ENCODE peak calls at places on chromosomes 6 and 20, in four cellular contexts. P is COR-L47, N is HT-29, C is RWPE1. U is an unnamed sample.

GRCh38 chr20:48065833-48066232 is 280.6 kb upstream of the SULF2 start:
- DNase-seq in P (no peak), N (no peak), C (no peak), U (no peak)

GRCh38 chr20:44910690-44911262 is 916 bp downstream of the PABPC1L start:
- DNase-seq in P (no peak), N (peak; percentile 65), C (peak; percentile 52), U (peak; percentile 34)

GRCh38 chr20:63062188-63063140 is 55.7 kb upstream of the BHLHE23 start:
- DNase-seq in P (no peak), N (no peak), C (no peak), U (no peak)

GRCh38 chr6:106799008-106799952 is 169.9 kb downstream of the QRSL1 start:
- DNase-seq in P (no peak), N (peak; percentile 86), C (peak; percentile 23), U (peak; percentile 87)

GRCh38 chr20:50270569-50270968 is 79.9 kb downstream of the CEBPB start:
- DNase-seq in P (no peak), N (no peak), C (no peak), U (no peak)

GRCh38 chr20:40961686-40962640 is 66.7 kb upstream of the TOP1 start:
- DNase-seq in P (no peak), N (no peak), C (peak; percentile 40), U (no peak)

GRCh38 chr6:157163434-157164159 is 159.7 kb downstream of the TMEM242 start:
- DNase-seq in P (no peak), N (no peak), C (no peak), U (no peak)

GRCh38 chr6:70281923-70282902 is 20.7 kb downstream of the COL9A1 start:
- DNase-seq in P (no peak), N (no peak), C (no peak), U (no peak)

GRCh38 chr6:22098623-22099022 is 198.2 kb downstream of the PRL start:
- DNase-seq in P (no peak), N (no peak), C (no peak), U (no peak)

U was measured in Calu3.